ENCODE peak calls at places on chromosome 14, in five cellular contexts. One of them, this sample, is unnamed.

GRCh38 chr14:20487402-20487742 is 18.0 kb upstream of the RNASE10 start:
- DNase-seq in mesenchymal stem cell: no peak
- DNase-seq in H9: no peak
- DNase-seq in mesendoderm: no peak
- DNase-seq in IMR-90: no peak
- DNase-seq in this sample: no peak

GRCh38 chr14:61765225-61765943 is 3.2 kb downstream of the SNAPC1 start:
- DNase-seq in IMR-90: no peak
- DNase-seq in mesenchymal stem cell: no peak
- DNase-seq in mesendoderm: peak; percentile 88
- DNase-seq in H9: no peak
- DNase-seq in this sample: no peak

GRCh38 chr14:68956728-68957127 is 22.4 kb downstream of the ACTN1 start:
- DNase-seq in H9: no peak
- DNase-seq in mesendoderm: no peak
- DNase-seq in mesenchymal stem cell: peak; percentile 57
- DNase-seq in IMR-90: no peak
- DNase-seq in this sample: no peak

GRCh38 chr14:31876741-31877140 is 200.4 kb upstream of the ARHGAP5 start:
- DNase-seq in mesenchymal stem cell: no peak
- DNase-seq in H9: no peak
- DNase-seq in IMR-90: no peak
- DNase-seq in mesendoderm: no peak
- DNase-seq in this sample: no peak

GRCh38 chr14:56207626-56208297 is 89.6 kb downstream of the PELI2 start:
- DNase-seq in mesendoderm: no peak
- DNase-seq in mesenchymal stem cell: no peak
- DNase-seq in IMR-90: peak; percentile 18
- DNase-seq in H9: no peak
- DNase-seq in this sample: no peak

GRCh38 chr14:95359974-95360826 is 40.5 kb upstream of the CLMN start:
- DNase-seq in mesendoderm: peak; percentile 72
- DNase-seq in IMR-90: no peak
- DNase-seq in mesenchymal stem cell: no peak
- DNase-seq in H9: peak; percentile 73
- DNase-seq in this sample: peak; percentile 58

GRCh38 chr14:30069536-30069935 is 141.9 kb upstream of the PRKD1 start:
- DNase-seq in IMR-90: no peak
- DNase-seq in mesendoderm: no peak
- DNase-seq in mesenchymal stem cell: no peak
- DNase-seq in H9: no peak
- DNase-seq in this sample: no peak

GRCh38 chr14:78143489-78144145 is 26.6 kb upstream of the NRXN3 start:
- DNase-seq in H9: no peak
- DNase-seq in mesenchymal stem cell: no peak
- DNase-seq in mesendoderm: peak; percentile 21
- DNase-seq in IMR-90: peak; percentile 26
- DNase-seq in this sample: no peak

GRCh38 chr14:21734457-21735074 is 60.9 kb upstream of the OR4E1 start:
- DNase-seq in H9: no peak
- DNase-seq in mesendoderm: peak; percentile 45
- DNase-seq in mesenchymal stem cell: peak; percentile 36
- DNase-seq in IMR-90: peak; percentile 39
- DNase-seq in this sample: peak; percentile 39

GRCh38 chr14:95361373-95362179 is 41.9 kb upstream of the CLMN start:
- DNase-seq in mesendoderm: peak; percentile 94
- DNase-seq in mesenchymal stem cell: no peak
- DNase-seq in IMR-90: no peak
- DNase-seq in H9: peak; percentile 94
- DNase-seq in this sample: no peak

GRCh38 chr14:88212691-88213090 is 110.4 kb downstream of the KCNK10 start:
- DNase-seq in H9: no peak
- DNase-seq in mesendoderm: no peak
- DNase-seq in IMR-90: no peak
- DNase-seq in mesenchymal stem cell: no peak
- DNase-seq in this sample: no peak

GRCh38 chr14:99758915-99759545 is 34.2 kb upstream of the EML1 start:
- DNase-seq in IMR-90: no peak
- DNase-seq in mesenchymal stem cell: no peak
- DNase-seq in mesendoderm: no peak
- DNase-seq in H9: no peak
- DNase-seq in this sample: no peak
- H2BK5ac ChIP-seq in IMR-90: peak overlapping the region; percentile 28
- H2BK5ac ChIP-seq in mesenchymal stem cell: no peak overlapping the region
- H2BK5ac ChIP-seq in mesendoderm: no peak overlapping the region
- H2BK5ac ChIP-seq in H9: no peak overlapping the region
- H2BK5ac ChIP-seq in this sample: no peak overlapping the region

DNA sequence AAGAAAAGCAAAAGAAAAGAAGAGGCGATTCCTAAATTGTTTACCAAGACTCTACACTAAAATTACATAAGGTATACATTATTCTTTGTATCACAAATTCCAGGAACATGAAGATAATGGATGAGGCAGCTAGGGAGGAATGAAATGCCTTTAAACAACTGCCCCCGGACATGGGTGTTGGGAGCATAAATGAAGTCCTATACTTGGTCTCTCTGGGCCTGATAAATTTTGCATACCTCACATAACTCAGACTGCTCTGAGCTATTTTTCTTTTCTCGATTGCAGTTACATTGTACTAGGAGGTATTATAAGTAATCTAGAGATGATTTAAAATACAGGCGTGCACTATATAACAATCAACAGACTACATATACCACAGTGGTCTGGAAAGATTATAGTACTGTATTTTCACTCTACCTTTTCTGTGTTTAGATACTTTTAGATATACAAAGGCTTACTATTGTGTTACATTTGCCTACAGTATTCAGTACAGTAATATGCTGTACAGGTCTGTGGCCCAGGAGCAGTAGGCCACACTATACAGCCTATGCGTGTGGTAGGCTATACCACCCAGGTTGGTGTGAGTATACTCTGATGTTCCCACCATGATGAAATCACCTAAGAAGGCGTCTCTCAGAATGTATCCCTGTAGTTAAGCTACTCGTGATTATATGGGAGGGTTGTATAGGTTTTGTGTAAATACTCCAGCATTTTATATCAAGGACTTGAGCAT is 14.3 kb downstream of the FNTB start:
- DNase-seq in H9: no peak
- DNase-seq in mesenchymal stem cell: no peak
- DNase-seq in IMR-90: peak; percentile 53
- DNase-seq in mesendoderm: no peak
- DNase-seq in this sample: no peak
- H2AK5ac ChIP-seq in H9: no peak overlapping the region
- H2AK5ac ChIP-seq in mesenchymal stem cell: peak overlapping the region; percentile 45
- H2AK5ac ChIP-seq in IMR-90: peak overlapping the region; percentile 95
- H2AK5ac ChIP-seq in mesendoderm: no peak overlapping the region
- H2AK5ac ChIP-seq in this sample: no peak overlapping the region

DNA sequence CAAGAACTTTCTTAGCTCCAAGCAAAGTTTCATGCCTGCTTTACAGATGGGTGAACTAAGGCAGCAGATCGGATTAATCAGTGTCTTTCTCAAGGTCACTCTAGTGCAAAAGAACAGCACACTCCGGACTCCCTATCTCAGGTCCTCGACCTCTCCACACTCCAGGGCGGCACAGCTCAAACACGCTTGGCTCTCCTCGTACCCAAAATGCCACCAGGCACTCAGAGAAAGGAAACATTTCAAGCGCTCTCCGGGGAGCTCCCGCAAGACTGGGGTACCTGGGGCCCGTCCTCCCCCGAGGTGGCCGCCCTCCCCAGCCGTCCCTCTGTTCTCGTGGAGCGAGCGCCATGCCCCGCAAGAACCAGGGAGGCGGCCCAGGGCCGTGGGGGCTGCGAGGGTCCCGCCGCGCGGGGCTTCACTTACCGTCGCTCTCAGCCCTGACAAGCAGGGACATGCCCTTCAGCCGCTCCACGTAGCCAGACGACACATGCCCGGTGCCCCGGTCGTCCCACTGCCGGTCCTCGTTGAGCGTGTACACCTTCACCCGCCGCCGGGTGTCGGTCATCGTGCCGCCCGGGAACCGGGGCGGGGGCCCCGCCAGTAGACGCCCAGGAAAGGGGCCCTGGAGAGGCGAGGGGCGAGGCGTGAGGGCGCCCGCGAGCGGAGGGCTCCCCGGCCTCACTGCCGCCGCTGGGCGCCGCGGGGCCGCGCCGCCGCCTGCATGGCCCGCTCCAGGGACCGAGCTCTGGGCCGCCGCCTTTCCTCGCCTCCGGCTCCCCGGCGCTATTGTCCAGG is 830 bp downstream of the PPP4R3A start:
- DNase-seq in mesenchymal stem cell: no peak
- DNase-seq in H9: peak; percentile 37
- DNase-seq in mesendoderm: peak; percentile 46
- DNase-seq in IMR-90: no peak
- DNase-seq in this sample: no peak
- H2BK5ac ChIP-seq in mesenchymal stem cell: peak overlapping the region; percentile 94
- H2BK5ac ChIP-seq in H9: no peak overlapping the region
- H2BK5ac ChIP-seq in mesendoderm: no peak overlapping the region
- H2BK5ac ChIP-seq in IMR-90: peak overlapping the region; percentile 90
- H2BK5ac ChIP-seq in this sample: peak overlapping the region; percentile 100

GRCh38 chr14:59018978-59019377 is 169.5 kb upstream of the DAAM1 start:
- DNase-seq in mesenchymal stem cell: no peak
- DNase-seq in H9: peak; percentile 58
- DNase-seq in IMR-90: peak; percentile 4
- DNase-seq in mesendoderm: peak; percentile 75
- DNase-seq in this sample: no peak
- H2AK5ac ChIP-seq in mesenchymal stem cell: no peak overlapping the region
- H2AK5ac ChIP-seq in H9: no peak overlapping the region
- H2AK5ac ChIP-seq in IMR-90: no peak overlapping the region
- H2AK5ac ChIP-seq in mesendoderm: no peak overlapping the region
- H2AK5ac ChIP-seq in this sample: no peak overlapping the region

GRCh38 chr14:89881839-89882238 is 72.7 kb downstream of the EFCAB11 start:
- DNase-seq in IMR-90: no peak
- DNase-seq in H9: no peak
- DNase-seq in mesendoderm: no peak
- DNase-seq in mesenchymal stem cell: no peak
- DNase-seq in this sample: no peak
- H2BK5ac ChIP-seq in IMR-90: no peak overlapping the region
- H2BK5ac ChIP-seq in H9: no peak overlapping the region
- H2BK5ac ChIP-seq in mesendoderm: no peak overlapping the region
- H2BK5ac ChIP-seq in mesenchymal stem cell: no peak overlapping the region
- H2BK5ac ChIP-seq in this sample: no peak overlapping the region

GRCh38 chr14:104664588-104664987 is 24.8 kb upstream of the INF2 start:
- DNase-seq in H9: no peak
- DNase-seq in mesenchymal stem cell: no peak
- DNase-seq in mesendoderm: no peak
- DNase-seq in IMR-90: no peak
- DNase-seq in this sample: no peak
- H2AK5ac ChIP-seq in H9: no peak overlapping the region
- H2AK5ac ChIP-seq in mesenchymal stem cell: no peak overlapping the region
- H2AK5ac ChIP-seq in mesendoderm: no peak overlapping the region
- H2AK5ac ChIP-seq in IMR-90: peak overlapping the region; percentile 98
- H2AK5ac ChIP-seq in this sample: peak overlapping the region; percentile 88

GRCh38 chr14:90510208-90510607 is 113.4 kb downstream of the CALM1 start:
- DNase-seq in mesendoderm: no peak
- DNase-seq in IMR-90: no peak
- DNase-seq in mesenchymal stem cell: no peak
- DNase-seq in H9: peak; percentile 63
- DNase-seq in this sample: no peak
- H2BK5ac ChIP-seq in mesendoderm: no peak overlapping the region
- H2BK5ac ChIP-seq in IMR-90: no peak overlapping the region
- H2BK5ac ChIP-seq in mesenchymal stem cell: no peak overlapping the region
- H2BK5ac ChIP-seq in H9: no peak overlapping the region
- H2BK5ac ChIP-seq in this sample: no peak overlapping the region

GRCh38 chr14:64388533-64389243 is 535 bp downstream of the MTHFD1 start:
- DNase-seq in H9: no peak
- DNase-seq in mesendoderm: peak; percentile 46
- DNase-seq in IMR-90: peak; percentile 30
- DNase-seq in mesenchymal stem cell: peak; percentile 54
- DNase-seq in this sample: no peak
- H2AK5ac ChIP-seq in H9: peak overlapping the region; percentile 47
- H2AK5ac ChIP-seq in mesendoderm: no peak overlapping the region
- H2AK5ac ChIP-seq in IMR-90: peak overlapping the region; percentile 74
- H2AK5ac ChIP-seq in mesenchymal stem cell: no peak overlapping the region
- H2AK5ac ChIP-seq in this sample: no peak overlapping the region

GRCh38 chr14:73718742-73719251 is 4.6 kb upstream of the PNMA1 start:
- DNase-seq in H9: peak; percentile 87
- DNase-seq in IMR-90: no peak
- DNase-seq in mesenchymal stem cell: no peak
- DNase-seq in mesendoderm: peak; percentile 79
- DNase-seq in this sample: peak; percentile 75
- H2BK5ac ChIP-seq in H9: no peak overlapping the region
- H2BK5ac ChIP-seq in IMR-90: no peak overlapping the region
- H2BK5ac ChIP-seq in mesenchymal stem cell: no peak overlapping the region
- H2BK5ac ChIP-seq in mesendoderm: no peak overlapping the region
- H2BK5ac ChIP-seq in this sample: peak overlapping the region; percentile 79

GRCh38 chr14:81402123-81402495 is 2.0 kb upstream of the STON2 start:
- DNase-seq in mesenchymal stem cell: no peak
- DNase-seq in mesendoderm: no peak
- DNase-seq in IMR-90: no peak
- DNase-seq in H9: no peak
- DNase-seq in this sample: no peak
- H2AK5ac ChIP-seq in mesenchymal stem cell: no peak overlapping the region
- H2AK5ac ChIP-seq in mesendoderm: no peak overlapping the region
- H2AK5ac ChIP-seq in IMR-90: no peak overlapping the region
- H2AK5ac ChIP-seq in H9: no peak overlapping the region
- H2AK5ac ChIP-seq in this sample: no peak overlapping the region

This sample was measured in neuronal stem cell.